ENCODE peak calls at places on chromosomes 4 and X, in nine cellular contexts. X is substantia nigra; M is GM13977; Y is IMR-90; H is head of caudate nucleus; I is NCI-H1092 treated with DMSO at 0.1 percent for 48 hours; D is lower lobe of right lung; W is T-helper 2 cell treated with Interferon-gamma antibody and Interleukin-4, amounts not matched to agents 5 μg/mL and 100 μg/mL, for 36 hours; T is upper lobe of right lung. K is an unnamed sample.

GRCh38 chr4:26568446-26568994 is 15.4 kb upstream of the TBC1D19 start:
- DNase-seq in X (no peak), M (no peak), Y (peak; percentile 95), H (no peak), I (no peak), D (no peak), W (no peak), T (no peak), K (no peak)

GRCh38 chr4:76197971-76198410 is 15.6 kb downstream of the SCARB2 start:
- DNase-seq in X (peak; percentile 68), M (peak; percentile 20), Y (peak; percentile 69), H (peak; percentile 78), I (peak; percentile 98), D (peak; percentile 59), W (no peak), T (peak; percentile 71), K (peak; percentile 66)

GRCh38 chrX:44943007-44943406 is 70.0 kb downstream of the KDM6A start:
- DNase-seq in X (no peak), M (no peak), Y (no peak), H (no peak), I (no peak), D (no peak), W (no peak), T (no peak), K (no peak)

GRCh38 chr4:79645942-79646341 is 237.9 kb upstream of the GK2 start:
- DNase-seq in X (no peak), M (no peak), Y (no peak), H (no peak), I (no peak), D (no peak), W (no peak), T (no peak), K (no peak)

GRCh38 chr4:183175631-183176232 is 76.7 kb downstream of the WWC2 start:
- DNase-seq in X (no peak), M (no peak), Y (peak; percentile 60), H (no peak), I (no peak), D (no peak), W (no peak), T (no peak), K (no peak)

GRCh38 chrX:30620980-30621716 is 32.1 kb upstream of the GK start:
- DNase-seq in X (no peak), M (no peak), Y (peak; percentile 93), H (no peak), I (no peak), D (no peak), W (no peak), T (no peak), K (no peak)

GRCh38 chr4:133555671-133556070 is 406.6 kb downstream of the PCDH10 start:
- DNase-seq in X (no peak), M (no peak), Y (peak; percentile 33), H (no peak), I (no peak), D (no peak), W (no peak), T (no peak), K (no peak)

GRCh38 chr4:37976513-37976912 is 16.3 kb downstream of the PTTG2 start:
- DNase-seq in X (no peak), M (peak; percentile 20), Y (no peak), H (no peak), I (no peak), D (no peak), W (no peak), T (no peak), K (no peak)

GRCh38 chrX:71098302-71098701 is 2.7 kb downstream of the FOXO4 start:
- DNase-seq in X (peak; percentile 5), M (peak; percentile 60), Y (peak; percentile 23), H (peak; percentile 65), I (peak; percentile 15), D (peak; percentile 67), W (peak; percentile 56), T (peak; percentile 75), K (peak; percentile 47)

GRCh38 chrX:140362861-140363260 is 142.0 kb downstream of the SOX3 start:
- DNase-seq in X (no peak), M (no peak), Y (no peak), H (no peak), I (no peak), D (no peak), W (no peak), T (no peak), K (no peak)

GRCh38 chr4:7736436-7737267 is 203.0 kb downstream of the AFAP1 start:
- DNase-seq in X (no peak), M (no peak), Y (peak; percentile 46), H (no peak), I (no peak), D (peak; percentile 41), W (no peak), T (no peak), K (no peak)

GRCh38 chr4:1035510-1035909 is 24.1 kb downstream of the FGFRL1 start:
- DNase-seq in X (peak; percentile 92), M (no peak), Y (no peak), H (peak; percentile 87), I (no peak), D (no peak), W (no peak), T (no peak), K (no peak)

GRCh38 chr4:761086-761485 is 55.5 kb downstream of the PCGF3 start:
- DNase-seq in X (no peak), M (no peak), Y (no peak), H (no peak), I (no peak), D (peak; percentile 24), W (no peak), T (no peak), K (no peak)

GRCh38 chr4:94605241-94605640 is 152.5 kb upstream of the BMPR1B start:
- DNase-seq in X (no peak), M (no peak), Y (no peak), H (no peak), I (no peak), D (no peak), W (no peak), T (no peak), K (no peak)

GRCh38 chrX:49186125-49187027 is at the start of gene PRICKLE3:
- DNase-seq in X (peak; percentile 44), M (peak; percentile 84), Y (peak; percentile 29), H (peak; percentile 63), I (peak; percentile 52), D (peak; percentile 92), W (peak; percentile 71), T (peak; percentile 93), K (peak; percentile 72)

GRCh38 chrX:1592128-1592862 is 891 bp downstream of the AKAP17A start:
- DNase-seq in X (no peak), M (peak; percentile 81), Y (peak; percentile 5), H (no peak), I (no peak), D (no peak), W (peak; percentile 46), T (peak; percentile 72), K (peak; percentile 5)

GRCh38 chrX:43805579-43805978 is 76.7 kb downstream of the MAOB start:
- DNase-seq in X (no peak), M (no peak), Y (no peak), H (no peak), I (no peak), D (no peak), W (no peak), T (no peak), K (no peak)

GRCh38 chrX:69158166-69159040 is 6.8 kb downstream of the PJA1 start:
- DNase-seq in X (no peak), M (peak; percentile 71), Y (peak; percentile 85), H (peak; percentile 40), I (peak; percentile 76), D (no peak), W (no peak), T (no peak), K (peak; percentile 50)

GRCh38 chr4:113935190-113935589 is 44.3 kb downstream of the ARSJ start:
- DNase-seq in X (no peak), M (no peak), Y (peak; percentile 26), H (no peak), I (no peak), D (no peak), W (no peak), T (no peak), K (no peak)

GRCh38 chr4:22991576-22991975 is 298.8 kb downstream of the GBA3 start:
- DNase-seq in X (no peak), M (no peak), Y (no peak), H (no peak), I (no peak), D (no peak), W (no peak), T (no peak), K (no peak)

GRCh38 chrX:25721564-25721963 is 416.6 kb upstream of the MAGEB18 start:
- DNase-seq in X (no peak), M (peak; percentile 3), Y (no peak), H (no peak), I (peak; percentile 2), D (no peak), W (no peak), T (no peak), K (peak; percentile 21)

GRCh38 chr4:121551271-121551670 is 145.5 kb downstream of the ANXA5 start:
- DNase-seq in X (no peak), M (no peak), Y (no peak), H (no peak), I (no peak), D (no peak), W (no peak), T (no peak), K (no peak)

GRCh38 chrX:132737743-132738142 is 220.7 kb downstream of the HS6ST2 start:
- DNase-seq in X (no peak), M (no peak), Y (no peak), H (no peak), I (no peak), D (peak; percentile 39), W (peak; percentile 36), T (no peak), K (no peak)

GRCh38 chr4:147547314-147548056 is 66.6 kb downstream of the EDNRA start:
- DNase-seq in X (no peak), M (peak; percentile 9), Y (peak; percentile 88), H (no peak), I (no peak), D (no peak), W (no peak), T (no peak), K (no peak)

GRCh38 chrX:63506320-63506719 is 155.2 kb upstream of the SPIN4 start:
- DNase-seq in X (no peak), M (no peak), Y (peak; percentile 56), H (no peak), I (peak; percentile 22), D (no peak), W (no peak), T (no peak), K (peak; percentile 1)

GRCh38 chrX:72026341-72027023 is 105.2 kb downstream of the RTL5 start:
- DNase-seq in X (no peak), M (no peak), Y (no peak), H (no peak), I (no peak), D (no peak), W (no peak), T (no peak), K (no peak)

GRCh38 chr4:20292739-20293138 is 41.0 kb downstream of the SLIT2 start:
- DNase-seq in X (no peak), M (no peak), Y (no peak), H (no peak), I (no peak), D (no peak), W (no peak), T (no peak), K (no peak)

K was measured in NCI-H146.